ENCODE peak calls at places on chromosome 12, in nine cellular contexts. C is choroid plexus epithelial cell, K is nephron progenitor cell, D is SK-N-SH, F is fibroblast of lung, P is AG04450, H is natural killer cell, T is tibial nerve, J is B cell. U is an unnamed sample.

GRCh38 chr12:5705791-5706190 is 239.3 kb downstream of the ANO2 start:
- DNase-seq in C (no peak), K (no peak), D (no peak), F (no peak), P (no peak), H (no peak), T (no peak), J (no peak), U (no peak)

GRCh38 chr12:104215638-104216297 is at the start of gene TXNRD1:
- DNase-seq in C (peak), K (peak), D (no peak), F (peak), P (no peak), H (peak), T (peak), J (peak), U (no peak)

GRCh38 chr12:79830425-79830824 is 104.5 kb downstream of the PPP1R12A start:
- DNase-seq in C (no peak), K (no peak), D (no peak), F (no peak), P (no peak), H (no peak), T (no peak), J (no peak), U (no peak)

GRCh38 chr12:94987806-94988205 is 15.7 kb downstream of the NDUFA12 start:
- DNase-seq in C (no peak), K (no peak), D (no peak), F (peak), P (no peak), H (no peak), T (no peak), J (no peak), U (no peak)

GRCh38 chr12:114692558-114693531 is 8.9 kb upstream of the TBX3 start:
- DNase-seq in C (no peak), K (no peak), D (peak), F (no peak), P (no peak), H (no peak), T (no peak), J (peak), U (no peak)

GRCh38 chr12:2317819-2318218 is 265.0 kb downstream of the CACNA1C start:
- DNase-seq in C (no peak), K (no peak), D (no peak), F (no peak), P (no peak), H (no peak), T (no peak), J (no peak), U (no peak)

GRCh38 chr12:120903382-120903817 is 758 bp downstream of the SPPL3 start:
- DNase-seq in C (peak), K (peak), D (peak), F (peak), P (no peak), H (peak), T (peak), J (peak), U (no peak)

GRCh38 chr12:109967383-109968031 is 28.7 kb downstream of the GIT2 start:
- DNase-seq in C (peak), K (no peak), D (no peak), F (no peak), P (no peak), H (no peak), T (no peak), J (no peak), U (no peak)

GRCh38 chr12:6377667-6377994 is 2.3 kb upstream of the SCNN1A start:
- DNase-seq in C (no peak), K (no peak), D (no peak), F (no peak), P (no peak), H (no peak), T (no peak), J (no peak), U (no peak)

GRCh38 chr12:4496145-4496838 is 42.4 kb upstream of the RAD51AP1 start:
- DNase-seq in C (no peak), K (no peak), D (no peak), F (no peak), P (no peak), H (no peak), T (no peak), J (no peak), U (no peak)

GRCh38 chr12:121214171-121214777 is 4.3 kb downstream of the P2RX4 start:
- DNase-seq in C (peak), K (no peak), D (no peak), F (peak), P (no peak), H (no peak), T (no peak), J (no peak), U (no peak)

GRCh38 chr12:70247653-70248199 is 4.5 kb downstream of the CNOT2 start:
- DNase-seq in C (no peak), K (no peak), D (no peak), F (no peak), P (no peak), H (no peak), T (no peak), J (no peak), U (no peak)

GRCh38 chr12:101919447-101919846 is 42.1 kb downstream of the DRAM1 start:
- DNase-seq in C (no peak), K (no peak), D (no peak), F (no peak), P (no peak), H (no peak), T (no peak), J (no peak), U (no peak)

GRCh38 chr12:1821805-1822204 is 1.4 kb downstream of the LRTM2 start:
- DNase-seq in C (no peak), K (no peak), D (no peak), F (no peak), P (no peak), H (no peak), T (no peak), J (no peak), U (no peak)

GRCh38 chr12:104083769-104084475 is 19.6 kb downstream of the HCFC2 start:
- DNase-seq in C (no peak), K (no peak), D (no peak), F (no peak), P (no peak), H (no peak), T (no peak), J (no peak), U (no peak)

GRCh38 chr12:51056242-51056641 is 8.1 kb downstream of the LETMD1 start:
- DNase-seq in C (peak), K (no peak), D (no peak), F (peak), P (no peak), H (no peak), T (no peak), J (no peak), U (no peak)

GRCh38 chr12:4270670-4271432 is 2.7 kb upstream of the CCND2 start:
- DNase-seq in C (no peak), K (peak), D (peak), F (no peak), P (no peak), H (peak), T (peak), J (peak), U (no peak)

GRCh38 chr12:59698599-59698998 is 102.8 kb downstream of the SLC16A7 start:
- DNase-seq in C (peak), K (no peak), D (no peak), F (peak), P (peak), H (no peak), T (no peak), J (no peak), U (peak)

GRCh38 chr12:92143280-92143679 is 2.4 kb downstream of the BTG1 start:
- DNase-seq in C (no peak), K (no peak), D (no peak), F (no peak), P (no peak), H (no peak), T (no peak), J (no peak), U (no peak)

GRCh38 chr12:92144045-92144630 is 1.5 kb downstream of the BTG1 start:
- DNase-seq in C (peak), K (peak), D (peak), F (peak), P (peak), H (peak), T (peak), J (peak), U (peak)

GRCh38 chr12:92145731-92146496 is at the start of gene BTG1:
- DNase-seq in C (peak), K (peak), D (peak), F (peak), P (peak), H (peak), T (peak), J (peak), U (peak)

GRCh38 chr12:92145481-92145730 is 240 bp downstream of the BTG1 start:
- DNase-seq in C (no peak), K (peak), D (no peak), F (no peak), P (no peak), H (no peak), T (peak), J (no peak), U (no peak)

DNA sequence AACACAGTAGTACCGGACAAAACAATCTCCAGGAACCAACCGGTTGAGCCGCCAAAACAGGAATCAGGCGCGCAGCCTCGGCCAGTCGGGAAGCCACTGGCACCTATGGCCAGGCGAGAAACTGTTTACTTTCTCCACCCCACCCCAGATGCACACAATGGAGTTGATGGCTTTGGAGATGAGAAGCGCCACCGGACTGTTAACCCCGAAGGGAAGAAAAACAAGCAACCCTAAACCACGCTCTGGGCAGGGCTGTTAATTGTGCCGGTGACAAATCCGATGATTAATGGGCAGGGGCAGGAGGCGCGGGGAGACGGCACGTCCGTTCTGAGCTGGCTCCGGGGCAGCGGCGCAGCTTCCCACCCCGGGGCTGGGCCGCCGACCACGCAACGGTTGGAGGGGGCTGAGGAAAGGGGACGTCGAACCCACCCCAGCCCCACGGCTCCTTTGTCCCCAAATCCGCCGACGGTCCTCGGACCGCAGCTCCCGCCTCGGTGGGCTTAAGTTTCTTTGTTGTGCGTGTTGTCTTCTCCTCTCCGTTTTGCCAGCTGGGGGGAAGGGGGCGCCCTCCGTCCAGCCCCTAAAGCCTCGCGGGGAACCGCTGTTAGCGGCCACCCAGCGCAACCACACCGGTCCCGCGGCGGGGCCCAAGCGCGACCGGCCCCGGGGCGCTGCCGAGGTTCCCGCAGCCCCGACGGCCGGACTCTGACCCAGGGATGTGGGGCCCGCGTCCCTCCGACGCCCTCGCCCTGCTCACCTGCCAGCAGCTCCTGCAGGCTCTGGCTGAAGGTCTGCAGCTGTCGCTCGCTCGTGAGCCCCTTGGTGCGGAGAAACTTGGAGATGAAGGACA is 790 bp downstream of the BTG1 start:
- DNase-seq in C (no peak), K (peak), D (peak), F (peak), P (no peak), H (peak), T (peak), J (peak), U (no peak)
- TF ChIP-seq CTCF in C (peak), K (no peak), D (peak), F (no peak), P (no peak), H (no peak), T (no peak), J (no peak), U (peak)

GRCh38 chr12:63276537-63277365 is 125.8 kb upstream of the AVPR1A start:
- DNase-seq in C (peak), K (peak), D (peak), F (peak), P (no peak), H (no peak), T (no peak), J (no peak), U (no peak)
- TF ChIP-seq CTCF in C (peak), K (peak), D (peak), F (peak), P (peak), H (peak), T (peak), J (no peak), U (peak)

GRCh38 chr12:15356831-15357456 is 34.6 kb downstream of the PTPRO start:
- DNase-seq in C (no peak), K (no peak), D (no peak), F (no peak), P (no peak), H (no peak), T (no peak), J (no peak), U (no peak)
- TF ChIP-seq CTCF in C (no peak), K (no peak), D (no peak), F (no peak), P (no peak), H (no peak), T (no peak), J (no peak), U (no peak)

DNA sequence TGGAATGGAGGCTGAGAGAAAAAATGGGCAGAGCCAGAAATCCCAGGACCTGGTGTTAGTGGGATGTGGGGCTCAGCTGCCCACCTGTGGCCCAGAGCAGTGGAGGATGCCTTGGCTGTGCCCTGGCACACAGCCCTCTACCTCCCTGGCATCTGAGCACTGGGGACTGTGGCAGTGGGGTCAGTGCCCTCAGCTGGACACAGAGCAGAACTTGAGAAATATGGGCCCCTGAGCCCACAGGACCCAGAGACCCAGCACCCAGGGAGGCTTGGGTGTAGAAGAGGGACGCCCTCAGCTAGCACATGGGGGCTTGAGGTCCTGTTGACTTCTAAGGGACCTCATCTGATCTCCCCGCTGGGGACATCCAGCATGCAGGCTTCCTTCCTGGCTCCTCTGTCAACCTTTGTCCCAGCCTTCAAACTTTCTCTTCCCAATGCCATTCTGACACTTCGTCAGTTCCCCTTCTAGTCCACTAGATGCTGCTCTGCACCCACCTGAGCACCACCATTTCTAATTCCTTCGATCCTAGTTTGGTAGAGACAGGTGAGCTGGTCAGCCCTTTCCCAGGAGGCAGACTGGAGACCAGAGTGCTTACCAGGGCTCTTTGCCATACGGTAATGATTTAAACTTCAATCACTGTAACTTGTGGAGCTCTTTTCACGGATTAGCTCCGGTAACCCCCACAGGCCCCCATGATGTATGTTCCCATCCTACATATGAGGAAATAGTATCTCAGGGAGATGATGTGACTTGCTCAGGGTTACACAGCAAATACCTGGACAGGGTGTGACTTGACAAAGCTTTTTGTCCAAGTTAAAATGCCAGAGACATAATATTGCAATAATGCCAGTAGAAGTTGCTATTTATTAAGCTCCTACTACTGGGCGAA is 143.7 kb downstream of the ASCL4 start:
- DNase-seq in C (peak), K (peak), D (peak), F (peak), P (no peak), H (no peak), T (no peak), J (no peak), U (no peak)
- TF ChIP-seq CTCF in C (peak), K (peak), D (peak), F (peak), P (peak), H (no peak), T (peak), J (peak), U (peak)

GRCh38 chr12:96033549-96034389 is 1.6 kb downstream of the LTA4H start:
- DNase-seq in C (no peak), K (no peak), D (no peak), F (no peak), P (no peak), H (no peak), T (no peak), J (no peak), U (no peak)

GRCh38 chr12:96036765-96037455 is 1.5 kb upstream of the LTA4H start:
- DNase-seq in C (no peak), K (no peak), D (no peak), F (peak), P (no peak), H (no peak), T (no peak), J (no peak), U (no peak)

GRCh38 chr12:96040305-96041133 is 5.1 kb upstream of the LTA4H start:
- DNase-seq in C (no peak), K (no peak), D (no peak), F (peak), P (no peak), H (no peak), T (no peak), J (no peak), U (no peak)

GRCh38 chr12:96034631-96035282 is 630 bp downstream of the LTA4H start:
- DNase-seq in C (peak), K (peak), D (peak), F (peak), P (no peak), H (peak), T (no peak), J (no peak), U (no peak)

DNA sequence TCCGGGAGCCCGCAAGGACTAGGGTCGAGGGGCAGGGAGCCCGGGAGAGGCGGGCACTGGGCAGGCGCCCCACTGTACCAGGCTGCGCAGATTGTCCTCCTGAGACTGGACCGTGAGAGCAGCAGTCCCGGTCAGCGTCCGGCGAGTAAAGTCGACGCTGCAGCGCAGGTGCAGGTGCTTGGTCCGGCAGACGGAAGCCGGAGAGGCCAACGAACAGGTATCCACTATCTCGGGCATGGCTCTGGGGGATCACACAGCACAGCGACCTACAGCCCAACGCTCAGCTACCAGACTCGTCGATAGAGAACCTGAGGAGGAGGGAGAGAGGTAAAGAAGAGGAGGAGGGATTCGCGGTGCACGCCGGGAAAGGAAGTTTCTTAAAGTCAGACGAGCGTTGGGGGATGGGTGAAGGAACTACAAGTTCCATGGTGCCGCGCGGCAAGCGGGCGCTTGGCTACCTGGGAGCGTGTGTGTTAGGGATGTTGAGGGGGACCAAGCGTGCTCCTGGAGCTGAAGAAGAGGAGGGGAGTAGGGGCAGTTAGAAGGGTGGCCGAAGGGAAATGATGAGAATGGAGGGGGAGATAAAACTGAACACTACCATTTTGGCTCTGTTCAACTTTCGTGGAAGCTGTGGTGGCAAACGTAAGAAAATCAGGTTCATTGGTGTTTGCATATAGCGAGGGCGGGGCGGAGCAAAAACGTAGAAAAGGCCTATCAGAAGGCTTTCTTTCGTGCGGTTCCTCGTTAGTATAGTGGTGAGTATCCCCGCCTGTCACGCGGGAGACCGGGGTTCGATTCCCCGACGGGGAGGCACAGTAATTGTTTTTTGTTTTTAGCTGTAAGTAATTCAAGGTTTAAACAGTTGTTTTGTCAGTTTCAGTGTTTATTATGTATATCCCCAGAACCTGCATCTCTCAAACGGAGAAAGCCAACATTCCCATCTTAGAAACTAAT is at the start of gene LTA4H:
- DNase-seq in C (peak), K (peak), D (peak), F (peak), P (peak), H (peak), T (peak), J (peak), U (peak)
- TF ChIP-seq CTCF in C (no peak), K (no peak), D (no peak), F (no peak), P (no peak), H (no peak), T (no peak), J (no peak), U (no peak)

GRCh38 chr12:31011746-31012567 is 61.7 kb upstream of the DDX11 start:
- DNase-seq in C (no peak), K (no peak), D (no peak), F (no peak), P (no peak), H (no peak), T (no peak), J (no peak), U (no peak)
- TF ChIP-seq CTCF in C (peak), K (no peak), D (peak), F (no peak), P (peak), H (no peak), T (no peak), J (no peak), U (peak)